ENCODE peak calls at places on chromosomes 11 and 22, in ten cellular contexts. R is hepatocyte; M is tibial nerve; E is neural crest cell; D is CD8-positive, alpha-beta T cell; T is pancreas; O is choroid plexus epithelial cell; J is fibroblast of the aortic adventitia; F is nephron progenitor cell; V is tibial artery. W is an unnamed sample.

GRCh38 chr11:112062923-112063322 is 10.9 kb downstream of the PIH1D2 start:
- DNase-seq in O (peak), M (no peak), J (no peak), T (no peak), V (no peak), R (no peak), F (no peak), D (no peak), E (no peak), W (no peak)

GRCh38 chr22:40889116-40889515 is 27.2 kb upstream of the DNAJB7 start:
- DNase-seq in D (no peak), R (no peak), F (no peak), O (no peak), J (no peak), M (no peak), V (no peak), E (no peak), T (no peak), W (no peak)

GRCh38 chr11:65593518-65594414 is 1.8 kb downstream of the KCNK7 start:
- DNase-seq in R (no peak), M (no peak), J (no peak), T (peak), D (peak), V (peak), F (peak), O (no peak), E (no peak), W (no peak)

GRCh38 chr11:976431-977160 is 50.9 kb downstream of the AP2A2 start:
- DNase-seq in E (no peak), O (no peak), D (no peak), V (no peak), R (no peak), F (no peak), T (peak), J (peak), M (no peak), W (no peak)

GRCh38 chr22:27918351-27919221 is 470 bp downstream of the PITPNB start:
- DNase-seq in M (peak), R (peak), J (peak), T (peak), D (peak), E (no peak), O (peak), V (peak), F (peak), W (no peak)

GRCh38 chr11:27698872-27699241 is 1.4 kb downstream of the BDNF start:
- DNase-seq in J (peak), D (peak), T (peak), M (peak), R (peak), E (peak), F (peak), O (peak), V (peak), W (peak)

GRCh38 chr11:77167791-77168190 is 39.7 kb downstream of the MYO7A start:
- DNase-seq in T (peak), O (no peak), E (no peak), D (no peak), R (no peak), V (no peak), J (no peak), M (no peak), F (no peak), W (no peak)

GRCh38 chr11:102319544-102319943 is 2.3 kb downstream of the BIRC3 start:
- DNase-seq in O (no peak), J (no peak), E (no peak), F (no peak), M (no peak), D (no peak), R (no peak), V (no peak), T (no peak), W (no peak)

GRCh38 chr22:44329179-44329796 is 16.5 kb upstream of the SHISAL1 start:
- DNase-seq in R (no peak), F (no peak), J (no peak), M (no peak), E (no peak), V (no peak), D (no peak), O (peak), T (no peak), W (no peak)

GRCh38 chr11:17703951-17704350 is 15.4 kb upstream of the MYOD1 start:
- DNase-seq in J (peak), D (no peak), E (no peak), R (no peak), O (peak), F (no peak), M (no peak), T (no peak), V (no peak), W (no peak)

GRCh38 chr11:122755409-122755808 is 82.9 kb upstream of the CRTAM start:
- DNase-seq in E (no peak), O (no peak), T (no peak), R (peak), J (no peak), F (no peak), M (no peak), V (no peak), D (no peak), W (no peak)

GRCh38 chr11:28526406-28526751 is 418.2 kb downstream of the METTL15 start:
- DNase-seq in V (no peak), R (no peak), O (peak), F (no peak), M (no peak), J (no peak), T (no peak), E (no peak), D (no peak), W (no peak)

GRCh38 chr11:7484645-7485044 is 661 bp upstream of the OLFML1 start:
- DNase-seq in M (no peak), J (peak), T (no peak), D (no peak), E (no peak), R (no peak), V (no peak), F (no peak), O (peak), W (no peak)

GRCh38 chr11:1205987-1206331 is 16.9 kb upstream of the MUC5B start:
- DNase-seq in J (no peak), M (peak), T (peak), F (no peak), D (no peak), R (no peak), E (no peak), O (no peak), V (peak), W (no peak)

GRCh38 chr22:21646608-21647590 is 4.8 kb downstream of the SDF2L1 start:
- DNase-seq in V (peak), F (peak), J (peak), D (peak), E (peak), R (peak), O (peak), M (peak), T (peak), W (no peak)

GRCh38 chr11:128343134-128343514 is 244.2 kb downstream of the ETS1 start:
- DNase-seq in D (no peak), E (no peak), T (no peak), F (no peak), V (no peak), M (no peak), R (no peak), J (no peak), O (no peak), W (no peak)

GRCh38 chr11:87347441-87347840 is 309.7 kb downstream of the TMEM135 start:
- DNase-seq in F (no peak), T (no peak), O (no peak), E (no peak), D (no peak), M (no peak), J (no peak), R (no peak), V (no peak), W (no peak)

GRCh38 chr11:117316197-117316961 is at the start of gene BACE1:
- DNase-seq in J (peak), V (peak), E (peak), F (no peak), D (peak), M (peak), R (peak), T (peak), O (peak), W (no peak)

GRCh38 chr22:24441406-24442351 is 14.3 kb downstream of the ADORA2A start:
- DNase-seq in E (no peak), T (no peak), J (no peak), F (no peak), D (no peak), O (no peak), V (peak), M (no peak), R (no peak), W (no peak)

GRCh38 chr11:118892515-118892914 is 8.8 kb downstream of the CXCR5 start:
- DNase-seq in M (no peak), T (no peak), J (no peak), E (no peak), O (no peak), R (no peak), V (no peak), D (peak), F (no peak), W (no peak)

GRCh38 chr11:130157111-130157510 is 2.5 kb upstream of the ST14 start:
- DNase-seq in J (no peak), M (no peak), R (no peak), E (no peak), O (peak), V (no peak), D (no peak), F (no peak), T (no peak), W (no peak)

GRCh38 chr11:110525883-110526282 is 96.1 kb downstream of the FDX1 start:
- DNase-seq in V (no peak), M (peak), E (no peak), R (peak), O (peak), T (no peak), J (peak), F (no peak), D (no peak), W (no peak)

GRCh38 chr11:93532285-93532789 is 10.9 kb downstream of the SMCO4 start:
- DNase-seq in M (no peak), J (no peak), D (no peak), E (no peak), O (peak), F (no peak), V (no peak), T (no peak), R (peak), W (no peak)

GRCh38 chr11:112961146-112961668 is at the start of gene NCAM1:
- DNase-seq in T (peak), V (no peak), F (peak), M (peak), O (peak), R (peak), D (peak), E (peak), J (peak), W (no peak)

GRCh38 chr11:1292644-1293618 is 16.5 kb downstream of the TOLLIP start:
- DNase-seq in M (no peak), J (no peak), F (peak), D (no peak), R (no peak), T (peak), V (peak), E (no peak), O (no peak), W (no peak)

GRCh38 chr22:20015971-20016733 is 471 bp downstream of the ARVCF start:
- DNase-seq in J (no peak), E (peak), R (peak), T (peak), O (no peak), M (no peak), D (peak), V (peak), F (peak), W (no peak)

GRCh38 chr11:70080763-70081162 is 2.6 kb downstream of the ANO1 start:
- DNase-seq in E (no peak), F (no peak), J (no peak), M (no peak), R (peak), V (no peak), D (no peak), T (no peak), O (no peak), W (no peak)

GRCh38 chr11:70084046-70084984 is 6.2 kb downstream of the ANO1 start:
- DNase-seq in M (no peak), F (no peak), O (no peak), E (no peak), R (no peak), J (no peak), T (no peak), V (no peak), D (no peak), W (no peak)

GRCh38 chr11:70085815-70086769 is 8.0 kb downstream of the ANO1 start:
- DNase-seq in F (no peak), R (no peak), M (no peak), D (no peak), E (no peak), J (no peak), O (no peak), V (no peak), T (no peak), W (no peak)

GRCh38 chr11:70079691-70080090 is 1.6 kb downstream of the ANO1 start:
- DNase-seq in D (no peak), O (no peak), R (no peak), V (peak), T (no peak), J (no peak), F (no peak), E (no peak), M (no peak), W (no peak)

GRCh38 chr11:70082829-70083228 is 4.7 kb downstream of the ANO1 start:
- DNase-seq in V (no peak), M (no peak), F (no peak), J (no peak), D (no peak), E (no peak), R (no peak), T (no peak), O (no peak), W (no peak)
- TF ChIP-seq CTCF in V (no peak), M (no peak), F (peak), J (peak), D (no peak), E (peak), R (peak), T (no peak), O (peak), W (no peak)

DNA sequence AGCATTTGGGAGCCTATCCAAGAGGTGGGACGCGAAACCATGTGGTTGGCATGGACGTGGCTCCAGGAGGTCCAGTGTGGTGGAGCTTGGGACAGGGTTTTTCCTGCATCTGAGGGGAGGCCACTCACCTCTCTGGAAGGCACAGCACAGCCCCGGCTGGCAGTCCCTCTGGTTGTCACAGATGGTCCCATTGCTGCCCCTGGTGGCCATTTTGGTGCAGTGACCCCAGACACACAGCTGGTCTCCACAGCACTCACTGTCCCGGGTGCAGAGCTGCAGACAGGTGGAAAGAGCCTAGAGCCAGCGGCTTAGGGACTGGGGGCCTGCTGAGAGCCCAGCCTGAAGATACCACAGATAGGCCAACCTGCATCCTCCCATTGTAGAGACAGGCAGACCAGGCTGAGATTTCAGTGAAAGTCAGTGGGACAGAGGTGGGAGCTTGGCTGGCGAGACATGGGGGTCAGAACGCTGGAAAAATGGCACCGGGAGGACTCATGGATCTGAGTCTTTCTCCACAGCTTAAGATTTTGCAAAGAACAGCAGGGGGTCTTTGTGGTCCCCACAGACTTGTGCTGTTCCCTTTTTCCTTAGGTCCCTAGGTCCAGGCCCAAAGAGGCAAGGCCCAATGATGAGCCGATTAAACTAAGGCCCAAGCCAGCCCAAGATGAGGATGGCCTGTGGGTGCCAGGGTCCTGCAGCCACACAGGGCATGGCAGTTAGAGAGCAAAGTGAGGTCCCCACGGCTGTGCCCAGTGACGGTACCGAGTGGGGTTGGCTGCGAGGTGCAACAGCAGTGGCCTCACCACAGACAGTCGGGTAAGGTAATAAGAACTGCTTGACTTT is 41.4 kb downstream of the DKK3 start:
- DNase-seq in D (peak), T (peak), O (peak), M (peak), F (peak), E (peak), R (peak), V (peak), J (peak), W (no peak)
- TF ChIP-seq CTCF in D (peak), T (peak), O (peak), M (peak), F (peak), E (peak), R (peak), V (peak), J (peak), W (peak)

DNA sequence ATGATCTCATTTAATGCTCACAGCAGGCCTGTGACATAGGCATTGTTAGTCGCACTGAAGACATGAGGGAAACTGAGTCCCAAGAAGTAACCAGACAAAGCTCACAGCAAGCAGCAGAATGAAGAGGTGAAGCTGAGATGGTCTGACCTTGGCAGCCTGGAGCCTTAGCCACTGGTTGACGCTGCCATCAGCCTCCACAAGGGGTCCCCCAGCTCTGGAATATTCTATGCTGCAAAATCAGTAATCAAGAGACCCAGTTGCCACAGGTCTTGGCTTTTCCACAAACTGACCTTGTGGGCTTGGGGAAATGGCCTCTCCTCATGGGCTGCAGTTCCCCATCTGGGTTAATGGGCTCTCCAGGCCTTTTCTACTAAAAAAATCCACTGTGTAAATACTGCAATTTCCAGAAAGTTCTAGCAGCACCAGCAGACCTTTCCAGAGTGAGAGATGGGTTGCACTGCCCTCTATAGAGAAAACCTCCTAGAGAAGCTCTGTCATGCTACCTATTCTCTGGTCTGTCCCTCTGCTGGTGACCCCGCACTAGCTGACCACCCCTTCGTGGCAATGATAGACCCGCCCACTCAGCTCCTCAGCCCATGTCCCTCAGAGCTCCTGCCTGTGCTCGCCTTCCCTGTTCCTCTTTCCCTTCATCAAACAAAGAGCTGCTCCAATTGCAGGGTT is 22.6 kb upstream of the ISX start:
- DNase-seq in O (no peak), F (no peak), V (no peak), M (no peak), J (no peak), E (no peak), R (no peak), T (no peak), D (no peak), W (no peak)
- TF ChIP-seq CTCF in O (peak), F (no peak), V (no peak), M (no peak), J (no peak), E (no peak), R (no peak), T (no peak), D (no peak), W (peak)

DNA sequence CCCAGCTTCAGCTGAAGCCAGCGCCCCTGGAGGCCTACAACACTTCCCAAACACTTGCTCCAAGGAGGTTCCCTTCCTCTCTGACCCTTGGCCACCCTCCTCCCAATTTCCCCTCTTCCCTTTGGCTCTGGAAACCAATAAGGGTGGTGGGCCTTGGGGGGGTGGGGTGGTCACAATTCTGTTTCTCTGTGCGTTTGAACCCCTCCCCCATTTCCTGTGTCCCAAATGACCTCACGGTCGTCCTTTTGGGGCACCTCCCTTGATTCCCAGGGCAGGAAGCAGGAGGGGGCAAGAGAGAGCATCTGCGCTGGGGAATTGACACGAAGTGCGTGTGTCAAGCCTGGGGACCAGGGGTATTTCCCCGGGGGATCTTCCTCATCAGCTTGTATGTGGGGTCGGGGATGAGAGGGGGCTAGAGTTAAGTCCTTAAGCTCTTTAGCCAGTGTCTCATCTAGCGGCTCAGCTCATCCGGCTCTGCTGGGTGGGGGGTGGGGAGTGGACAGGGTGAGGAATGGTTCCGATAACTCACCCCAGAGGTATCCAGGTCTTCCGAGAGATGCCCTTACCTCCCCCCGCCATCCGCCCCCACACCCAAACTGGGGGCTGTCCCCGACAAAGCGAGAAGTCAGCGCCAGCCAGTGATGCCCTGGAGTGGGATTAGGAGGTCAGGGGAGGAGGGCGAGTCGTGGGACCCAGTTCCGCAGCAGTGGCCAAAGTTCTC is 629 bp downstream of the ESAM start:
- DNase-seq in R (no peak), E (no peak), F (no peak), V (no peak), M (no peak), T (no peak), O (no peak), J (no peak), D (no peak), W (no peak)
- TF ChIP-seq CTCF in R (no peak), E (no peak), F (no peak), V (no peak), M (no peak), T (no peak), O (no peak), J (no peak), D (no peak), W (no peak)

GRCh38 chr11:14041040-14041439 is 78.5 kb downstream of the SPON1 start:
- DNase-seq in F (no peak), R (no peak), D (no peak), T (no peak), J (no peak), E (no peak), V (no peak), O (peak), M (no peak), W (no peak)
- TF ChIP-seq CTCF in F (peak), R (peak), D (no peak), T (no peak), J (peak), E (peak), V (no peak), O (peak), M (no peak), W (no peak)

GRCh38 chr11:59550368-59550841 is 39.1 kb downstream of the OR4D9 start:
- DNase-seq in V (peak), M (peak), T (peak), O (peak), J (peak), E (peak), F (peak), D (peak), R (peak), W (peak)
- TF ChIP-seq CTCF in V (peak), M (peak), T (peak), O (peak), J (peak), E (peak), F (peak), D (no peak), R (peak), W (peak)

DNA sequence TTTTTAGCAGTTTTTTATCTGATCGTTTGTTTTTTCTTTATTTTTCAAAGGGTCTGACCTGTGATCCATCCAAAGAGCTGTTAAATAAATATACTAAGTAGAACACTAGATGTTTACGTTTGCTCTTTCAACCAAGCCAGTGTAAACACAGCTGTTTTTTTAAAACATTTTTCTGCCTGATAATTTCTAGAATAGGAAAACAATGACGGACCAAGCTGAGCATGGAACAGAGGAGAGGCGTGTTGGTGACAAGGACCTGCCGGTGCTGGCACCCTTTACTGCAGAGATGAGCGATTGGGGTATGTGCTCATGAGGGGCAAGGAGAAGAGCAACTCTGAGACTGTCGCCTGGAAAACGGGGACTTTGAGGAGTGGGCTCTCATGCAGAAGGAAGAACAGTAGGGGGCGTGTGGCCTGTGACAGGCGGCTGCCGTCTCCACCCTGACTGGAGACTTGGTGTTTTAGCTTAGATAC is 28.6 kb upstream of the PANX2 start:
- DNase-seq in J (no peak), V (no peak), D (no peak), E (peak), F (peak), O (peak), R (no peak), T (no peak), M (no peak), W (no peak)
- TF ChIP-seq CTCF in J (no peak), V (no peak), D (no peak), E (peak), F (peak), O (peak), R (peak), T (no peak), M (no peak), W (no peak)

W was measured in AG04449.